ENCODE peak calls at places on chromosomes 16 and 17, in four cellular contexts. S is GM12891, D is LoVo, C is head of caudate nucleus. L is an unnamed sample.

GRCh38 chr16:14015017-14015416 is 56.1 kb upstream of the MRTFB start:
- DNase-seq in D (no peak), C (no peak), S (no peak), L (no peak)

GRCh38 chr16:81587626-81588160 is 143.1 kb downstream of the CMIP start:
- DNase-seq in C (no peak), D (no peak), S (no peak), L (no peak)

GRCh38 chr16:70749681-70750601 is 51.0 kb downstream of the VAC14 start:
- DNase-seq in C (peak; percentile 59), S (no peak), D (no peak), L (no peak)

GRCh38 chr17:56819030-56819429 is 14.7 kb downstream of the C17orf67 start:
- DNase-seq in D (no peak), C (no peak), S (no peak), L (no peak)

GRCh38 chr16:68792465-68793324 is 50.6 kb upstream of the TANGO6 start:
- DNase-seq in S (no peak), C (no peak), D (no peak), L (no peak)

GRCh38 chr16:69561901-69562300 is 3.9 kb upstream of the NFAT5 start:
- DNase-seq in C (no peak), D (peak; percentile 41), S (no peak), L (no peak)

GRCh38 chr16:68227850-68228553 is 7.9 kb downstream of the ESRP2 start:
- DNase-seq in S (no peak), D (no peak), C (no peak), L (no peak)

GRCh38 chr17:34171245-34171818 is 83.8 kb upstream of the CCL2 start:
- DNase-seq in C (peak; percentile 66), S (peak; percentile 35), D (peak; percentile 38), L (peak; percentile 31)

GRCh38 chr16:47927330-47927729 is 228.5 kb downstream of the ABCC12 start:
- DNase-seq in S (no peak), D (no peak), C (no peak), L (no peak)